ENCODE peak calls at places on chromosome 4, in six cellular contexts. V is hepatocyte; Y is adipocyte; O is NCI-H2081; D is GM23248; P is activated T-helper 1 cell treated with anti-CD3 and anti-CD28 coated beads, Interleukin-12 subunit alpha, Interleukin-12 subunit beta, Interleukin-2, Interleukin-4 antibody, amounts not matched to agents 30 ng/mL and 10 ng/mL and 1 ng/mL, durations not matched to agents 14 hours and 24 hours and 36 hours. L is an unnamed sample.

GRCh38 chr4:141569141-141569540 is 67.2 kb upstream of the IL15 start:
- DNase-seq in V (no peak), Y (peak), O (no peak), D (peak), P (no peak), L (no peak)

GRCh38 chr4:81504685-81505598 is 33.2 kb upstream of the RASGEF1B start:
- DNase-seq in V (no peak), Y (no peak), O (no peak), D (peak), P (peak), L (no peak)

GRCh38 chr4:20176881-20177280 is 74.8 kb upstream of the SLIT2 start:
- DNase-seq in V (no peak), Y (no peak), O (no peak), D (no peak), P (no peak), L (no peak)

GRCh38 chr4:158209825-158210807 is at the start of gene TMEM144:
- DNase-seq in V (peak), Y (peak), O (peak), D (peak), P (peak), L (peak)

GRCh38 chr4:13919021-13919441 is 291.5 kb upstream of the BOD1L1 start:
- DNase-seq in V (peak), Y (peak), O (no peak), D (peak), P (no peak), L (no peak)

GRCh38 chr4:144355809-144356757 is 215.6 kb upstream of the GYPA start:
- DNase-seq in V (peak), Y (peak), O (peak), D (peak), P (no peak), L (no peak)

GRCh38 chr4:183295711-183296110 is 24.4 kb downstream of the CLDN22 start:
- DNase-seq in V (no peak), Y (no peak), O (no peak), D (no peak), P (no peak), L (no peak)

GRCh38 chr4:2286904-2287593 is 25.1 kb upstream of the MXD4 start:
- DNase-seq in V (no peak), Y (no peak), O (no peak), D (no peak), P (no peak), L (no peak)

GRCh38 chr4:8710416-8710815 is 117.9 kb downstream of the CPZ start:
- DNase-seq in V (no peak), Y (no peak), O (no peak), D (no peak), P (no peak), L (peak)

GRCh38 chr4:108730579-108730978 is 32.3 kb downstream of the ETNPPL start:
- DNase-seq in V (peak), Y (no peak), O (no peak), D (peak), P (no peak), L (no peak)

GRCh38 chr4:180116840-180117239 is 2126.4 kb upstream of the TENM3 start:
- DNase-seq in V (no peak), Y (no peak), O (no peak), D (no peak), P (no peak), L (no peak)

GRCh38 chr4:51998837-51999236 is 21.3 kb downstream of the LRRC66 start:
- DNase-seq in V (no peak), Y (no peak), O (no peak), D (no peak), P (no peak), L (no peak)

GRCh38 chr4:2060578-2061207 is 1.6 kb downstream of the NAT8L start:
- DNase-seq in V (peak), Y (no peak), O (peak), D (peak), P (no peak), L (no peak)

GRCh38 chr4:5809216-5809776 is 83.6 kb downstream of the CRMP1 start:
- DNase-seq in V (no peak), Y (no peak), O (no peak), D (peak), P (no peak), L (peak)

GRCh38 chr4:180058731-180059215 is 2184.4 kb upstream of the TENM3 start:
- DNase-seq in V (peak), Y (peak), O (peak), D (peak), P (no peak), L (no peak)

GRCh38 chr4:83771113-83771705 is 235.3 kb downstream of the GPAT3 start:
- DNase-seq in V (peak), Y (peak), O (peak), D (peak), P (no peak), L (no peak)

GRCh38 chr4:67714955-67715354 is 14.0 kb upstream of the UBA6 start:
- DNase-seq in V (no peak), Y (no peak), O (no peak), D (no peak), P (no peak), L (no peak)

GRCh38 chr4:20305976-20306375 is 54.3 kb downstream of the SLIT2 start:
- DNase-seq in V (peak), Y (peak), O (peak), D (peak), P (no peak), L (no peak)

GRCh38 chr4:40292313-40292759 is 42.8 kb upstream of the CHRNA9 start:
- DNase-seq in V (peak), Y (no peak), O (no peak), D (peak), P (no peak), L (no peak)

GRCh38 chr4:172927096-172927495 is 241.5 kb upstream of the GALNT7 start:
- DNase-seq in V (no peak), Y (no peak), O (peak), D (no peak), P (no peak), L (no peak)

GRCh38 chr4:6695660-6696581 is 2.2 kb downstream of the S100P start:
- DNase-seq in V (peak), Y (no peak), O (no peak), D (no peak), P (peak), L (no peak)

GRCh38 chr4:4395849-4396627 is 9.1 kb downstream of the NSG1 start:
- DNase-seq in V (peak), Y (peak), O (peak), D (peak), P (no peak), L (no peak)

GRCh38 chr4:33722800-33723511 is 2521.4 kb downstream of the ARAP2 start:
- DNase-seq in V (no peak), Y (peak), O (peak), D (peak), P (no peak), L (no peak)

GRCh38 chr4:157600583-157600982 is 380.1 kb downstream of the GRIA2 start:
- DNase-seq in V (no peak), Y (no peak), O (no peak), D (no peak), P (no peak), L (no peak)

GRCh38 chr4:77578145-77578544 is 27.5 kb upstream of the CXCL13 start:
- DNase-seq in V (no peak), Y (no peak), O (no peak), D (no peak), P (no peak), L (no peak)